ENCODE peak calls at places on chromosomes 5 and 9, in five cellular contexts. One of them, this sample, is unnamed.

GRCh38 chr5:21142791-21143190 is 1154.8 kb upstream of the CDH18 start:
- DNase-seq in pancreas: no peak
- DNase-seq in SK-N-DZ: no peak
- DNase-seq in activated T-cell treated with anti-CD3 and anti-CD28 coated beads, Interleukin-2, amount 50 U/mL, for 72 hours: no peak
- DNase-seq in stimulated activated CD4-positive, alpha-beta T cell treated with anti-CD3 and anti-CD28 coated beads, Interleukin-1b, Interleukin-23, amount 100 ng/mL, for 48 hours: no peak
- DNase-seq in this sample: no peak

GRCh38 chr5:172574845-172575170 is 66.3 kb upstream of the NEURL1B start:
- DNase-seq in pancreas: peak
- DNase-seq in SK-N-DZ: no peak
- DNase-seq in activated T-cell treated with anti-CD3 and anti-CD28 coated beads, Interleukin-2, amount 50 U/mL, for 72 hours: no peak
- DNase-seq in stimulated activated CD4-positive, alpha-beta T cell treated with anti-CD3 and anti-CD28 coated beads, Interleukin-1b, Interleukin-23, amount 100 ng/mL, for 48 hours: no peak
- DNase-seq in this sample: no peak

GRCh38 chr5:150122158-150122510 is 33.5 kb downstream of the PDGFRB start:
- DNase-seq in pancreas: peak
- DNase-seq in SK-N-DZ: no peak
- DNase-seq in activated T-cell treated with anti-CD3 and anti-CD28 coated beads, Interleukin-2, amount 50 U/mL, for 72 hours: peak
- DNase-seq in stimulated activated CD4-positive, alpha-beta T cell treated with anti-CD3 and anti-CD28 coated beads, Interleukin-1b, Interleukin-23, amount 100 ng/mL, for 48 hours: peak
- DNase-seq in this sample: no peak

GRCh38 chr5:148343049-148343413 is 7.7 kb downstream of the SPINK9 start:
- DNase-seq in pancreas: no peak
- DNase-seq in SK-N-DZ: no peak
- DNase-seq in activated T-cell treated with anti-CD3 and anti-CD28 coated beads, Interleukin-2, amount 50 U/mL, for 72 hours: no peak
- DNase-seq in stimulated activated CD4-positive, alpha-beta T cell treated with anti-CD3 and anti-CD28 coated beads, Interleukin-1b, Interleukin-23, amount 100 ng/mL, for 48 hours: no peak
- DNase-seq in this sample: no peak

GRCh38 chr5:105812356-105812755 is 1858.4 kb downstream of the EFNA5 start:
- DNase-seq in pancreas: no peak
- DNase-seq in SK-N-DZ: no peak
- DNase-seq in activated T-cell treated with anti-CD3 and anti-CD28 coated beads, Interleukin-2, amount 50 U/mL, for 72 hours: no peak
- DNase-seq in stimulated activated CD4-positive, alpha-beta T cell treated with anti-CD3 and anti-CD28 coated beads, Interleukin-1b, Interleukin-23, amount 100 ng/mL, for 48 hours: no peak
- DNase-seq in this sample: peak

GRCh38 chr5:159099049-159099760 is 511 bp downstream of the EBF1 start:
- DNase-seq in pancreas: peak
- DNase-seq in SK-N-DZ: peak
- DNase-seq in activated T-cell treated with anti-CD3 and anti-CD28 coated beads, Interleukin-2, amount 50 U/mL, for 72 hours: peak
- DNase-seq in stimulated activated CD4-positive, alpha-beta T cell treated with anti-CD3 and anti-CD28 coated beads, Interleukin-1b, Interleukin-23, amount 100 ng/mL, for 48 hours: peak
- DNase-seq in this sample: peak

GRCh38 chr9:79482078-79482477 is 89.7 kb upstream of the TLE4 start:
- DNase-seq in pancreas: no peak
- DNase-seq in SK-N-DZ: no peak
- DNase-seq in activated T-cell treated with anti-CD3 and anti-CD28 coated beads, Interleukin-2, amount 50 U/mL, for 72 hours: no peak
- DNase-seq in stimulated activated CD4-positive, alpha-beta T cell treated with anti-CD3 and anti-CD28 coated beads, Interleukin-1b, Interleukin-23, amount 100 ng/mL, for 48 hours: no peak
- DNase-seq in this sample: no peak

GRCh38 chr5:12865529-12865928 is 961.3 kb upstream of the CTNND2 start:
- DNase-seq in pancreas: no peak
- DNase-seq in SK-N-DZ: no peak
- DNase-seq in activated T-cell treated with anti-CD3 and anti-CD28 coated beads, Interleukin-2, amount 50 U/mL, for 72 hours: no peak
- DNase-seq in stimulated activated CD4-positive, alpha-beta T cell treated with anti-CD3 and anti-CD28 coated beads, Interleukin-1b, Interleukin-23, amount 100 ng/mL, for 48 hours: no peak
- DNase-seq in this sample: no peak

GRCh38 chr9:83304686-83305085 is 233.5 kb downstream of the FRMD3 start:
- DNase-seq in pancreas: peak
- DNase-seq in SK-N-DZ: peak
- DNase-seq in activated T-cell treated with anti-CD3 and anti-CD28 coated beads, Interleukin-2, amount 50 U/mL, for 72 hours: no peak
- DNase-seq in stimulated activated CD4-positive, alpha-beta T cell treated with anti-CD3 and anti-CD28 coated beads, Interleukin-1b, Interleukin-23, amount 100 ng/mL, for 48 hours: no peak
- DNase-seq in this sample: no peak

GRCh38 chr5:181167814-181168488 is 20.6 kb downstream of the OR2V2 start:
- DNase-seq in pancreas: no peak
- DNase-seq in SK-N-DZ: peak
- DNase-seq in activated T-cell treated with anti-CD3 and anti-CD28 coated beads, Interleukin-2, amount 50 U/mL, for 72 hours: peak
- DNase-seq in stimulated activated CD4-positive, alpha-beta T cell treated with anti-CD3 and anti-CD28 coated beads, Interleukin-1b, Interleukin-23, amount 100 ng/mL, for 48 hours: no peak
- DNase-seq in this sample: peak

GRCh38 chr9:134287591-134288518 is 38.4 kb upstream of the RXRA start:
- DNase-seq in pancreas: peak
- DNase-seq in SK-N-DZ: peak
- DNase-seq in activated T-cell treated with anti-CD3 and anti-CD28 coated beads, Interleukin-2, amount 50 U/mL, for 72 hours: no peak
- DNase-seq in stimulated activated CD4-positive, alpha-beta T cell treated with anti-CD3 and anti-CD28 coated beads, Interleukin-1b, Interleukin-23, amount 100 ng/mL, for 48 hours: no peak
- DNase-seq in this sample: peak

GRCh38 chr5:38329132-38329715 is 70.9 kb downstream of the EGFLAM start:
- DNase-seq in pancreas: no peak
- DNase-seq in SK-N-DZ: no peak
- DNase-seq in activated T-cell treated with anti-CD3 and anti-CD28 coated beads, Interleukin-2, amount 50 U/mL, for 72 hours: no peak
- DNase-seq in stimulated activated CD4-positive, alpha-beta T cell treated with anti-CD3 and anti-CD28 coated beads, Interleukin-1b, Interleukin-23, amount 100 ng/mL, for 48 hours: no peak
- DNase-seq in this sample: peak

GRCh38 chr5:1161832-1162229 is 39.6 kb upstream of the SLC6A19 start:
- DNase-seq in pancreas: peak
- DNase-seq in SK-N-DZ: no peak
- DNase-seq in activated T-cell treated with anti-CD3 and anti-CD28 coated beads, Interleukin-2, amount 50 U/mL, for 72 hours: no peak
- DNase-seq in stimulated activated CD4-positive, alpha-beta T cell treated with anti-CD3 and anti-CD28 coated beads, Interleukin-1b, Interleukin-23, amount 100 ng/mL, for 48 hours: no peak
- DNase-seq in this sample: no peak

GRCh38 chr5:39757121-39757520 is 332.3 kb upstream of the DAB2 start:
- DNase-seq in pancreas: no peak
- DNase-seq in SK-N-DZ: peak
- DNase-seq in activated T-cell treated with anti-CD3 and anti-CD28 coated beads, Interleukin-2, amount 50 U/mL, for 72 hours: no peak
- DNase-seq in stimulated activated CD4-positive, alpha-beta T cell treated with anti-CD3 and anti-CD28 coated beads, Interleukin-1b, Interleukin-23, amount 100 ng/mL, for 48 hours: no peak
- DNase-seq in this sample: no peak

GRCh38 chr9:68509689-68510088 is 31.0 kb downstream of the TMEM252 start:
- DNase-seq in pancreas: no peak
- DNase-seq in SK-N-DZ: no peak
- DNase-seq in activated T-cell treated with anti-CD3 and anti-CD28 coated beads, Interleukin-2, amount 50 U/mL, for 72 hours: no peak
- DNase-seq in stimulated activated CD4-positive, alpha-beta T cell treated with anti-CD3 and anti-CD28 coated beads, Interleukin-1b, Interleukin-23, amount 100 ng/mL, for 48 hours: no peak
- DNase-seq in this sample: no peak

This sample was measured in NCI-H82.